ENCODE peak calls at places on chromosome 20, in four cellular contexts. N is SK-N-SH, R is GM23248, J is GM23338. D is an unnamed sample. For H3K9me2, the result is how much of the 10 kb centered on the place peaks cover.

GRCh38 chr20:14712302-14712739 is 374.9 kb upstream of the FLRT3 start:
- DNase-seq in N (no peak), J (peak), R (peak), D (peak)

GRCh38 chr20:42598586-42598985 is 591.1 kb downstream of the PTPRT start:
- DNase-seq in J (no peak), R (no peak), N (no peak), D (no peak)

GRCh38 chr20:38198238-38198861 is 33.3 kb upstream of the TGM2 start:
- DNase-seq in J (no peak), N (no peak), R (peak), D (no peak)

GRCh38 chr20:54026300-54027064 is 43.9 kb downstream of the BCAS1 start:
- DNase-seq in N (no peak), J (no peak), R (no peak), D (no peak)

GRCh38 chr20:53664121-53664520 is 70.5 kb upstream of the ZNF217 start:
- DNase-seq in N (no peak), J (no peak), R (peak), D (no peak)

GRCh38 chr20:64232794-64233193 is 22.8 kb upstream of the PCMTD2 start:
- DNase-seq in J (no peak), R (peak), N (no peak), D (no peak)

GRCh38 chr20:18943542-18943941 is 130.0 kb downstream of the SCP2D1 start:
- DNase-seq in N (no peak), R (no peak), J (no peak), D (no peak)

GRCh38 chr20:38290829-38291581 is 13.0 kb upstream of the BPI start:
- DNase-seq in N (peak), J (peak), R (peak), D (peak)

GRCh38 chr20:32574296-32575226 is 10.6 kb downstream of the NOL4L start:
- DNase-seq in N (no peak), R (peak), J (peak), D (peak)

GRCh38 chr20:90651-91050 is 3.2 kb downstream of the DEFB125 start:
- DNase-seq in N (no peak), R (peak), J (no peak), D (no peak)

GRCh38 chr20:2703716-2704475 is 11.3 kb downstream of the EBF4 start:
- DNase-seq in J (no peak), N (no peak), R (no peak), D (no peak)

GRCh38 chr20:2364014-2364413 is 16.7 kb upstream of the TGM6 start:
- DNase-seq in J (no peak), R (peak), N (no peak), D (no peak)

GRCh38 chr20:48017504-48017903 is 232.2 kb upstream of the SULF2 start:
- DNase-seq in J (no peak), R (peak), N (no peak), D (no peak)

GRCh38 chr20:60138263-60139127 is 180.3 kb downstream of the CDH26 start:
- DNase-seq in N (no peak), R (peak), J (no peak), D (no peak)

GRCh38 chr20:21147593-21147992 is 21.7 kb downstream of the KIZ start:
- DNase-seq in N (no peak), J (no peak), R (peak), D (no peak)

GRCh38 chr20:50242178-50242514 is 51.5 kb downstream of the CEBPB start:
- DNase-seq in R (no peak), N (no peak), J (no peak), D (no peak)
- H3K9me2 ChIP-seq in R (under half), N (under half), J (under half), D (under half)

GRCh38 chr20:8246153-8246552 is 114.1 kb downstream of the PLCB1 start:
- DNase-seq in J (peak), R (no peak), N (no peak), D (no peak)
- H3K9me2 ChIP-seq in J (under half), R (under half), N (under half), D (under half)

DNA sequence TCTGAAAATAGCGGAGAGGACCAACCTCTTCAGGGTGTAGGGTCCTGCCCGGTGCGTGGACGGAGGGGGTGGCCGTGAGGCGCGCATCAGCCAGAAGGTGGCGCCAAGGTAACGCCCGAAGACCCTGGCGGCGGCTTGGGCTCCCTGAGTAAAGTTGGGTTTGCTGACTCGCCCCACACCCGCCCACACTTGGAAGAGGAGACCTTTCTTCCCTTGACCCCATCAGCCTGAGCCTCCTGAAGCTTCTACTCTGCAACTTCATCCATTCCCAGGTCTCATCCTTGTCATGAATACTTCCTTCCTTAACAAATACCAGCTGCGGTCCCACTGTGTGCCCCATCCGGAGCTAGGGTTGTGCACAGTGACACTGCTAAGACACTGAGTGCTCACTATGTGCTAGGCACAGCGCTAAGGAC is 14.6 kb downstream of the CD40 start:
- DNase-seq in J (peak), N (peak), R (peak), D (peak)
- H3K9me2 ChIP-seq in J (under half), N (under half), R (under half), D (under half)

DNA sequence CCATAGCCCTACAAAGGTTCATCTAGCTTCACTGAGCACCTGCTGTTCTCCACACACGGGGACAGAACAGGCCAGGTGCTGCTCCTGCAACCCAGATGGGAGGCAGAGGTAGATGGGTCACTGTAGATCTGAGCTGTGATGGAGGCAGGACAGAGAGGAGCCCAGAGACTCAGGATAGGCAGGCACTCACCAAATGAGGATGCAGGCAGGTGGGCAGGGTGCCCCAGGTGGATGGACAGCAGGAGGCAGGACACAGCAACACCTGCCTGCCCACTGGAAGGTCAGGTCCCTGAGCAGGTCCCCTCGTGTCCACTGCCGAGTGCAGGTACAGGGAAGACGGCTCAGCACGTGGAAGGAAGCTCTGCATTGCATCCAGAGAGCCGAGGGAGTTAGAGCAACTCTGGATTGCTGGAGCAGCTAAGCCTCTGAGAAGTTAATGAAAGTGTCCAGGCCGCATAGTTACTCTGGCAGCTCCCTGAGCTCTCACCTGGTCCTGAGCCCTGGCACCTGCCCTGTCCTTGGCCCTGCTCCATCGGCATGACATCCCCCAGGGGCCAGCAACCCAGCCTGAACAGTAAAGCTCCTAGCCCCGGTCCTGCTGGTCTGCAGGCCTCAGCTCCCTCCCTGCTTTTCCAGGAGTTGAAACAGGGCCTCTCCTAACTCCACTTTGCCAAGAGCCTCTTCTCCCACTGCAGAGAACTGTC is 4.9 kb upstream of the YTHDF1 start:
- DNase-seq in R (no peak), N (no peak), J (no peak), D (no peak)
- H3K9me2 ChIP-seq in R (under half), N (under half), J (under half), D (under half)

GRCh38 chr20:17875106-17875980 is 93.3 kb downstream of the SNX5 start:
- DNase-seq in R (peak), J (no peak), N (no peak), D (peak)
- H3K9me2 ChIP-seq in R (under half), J (under half), N (under half), D (under half)

DNA sequence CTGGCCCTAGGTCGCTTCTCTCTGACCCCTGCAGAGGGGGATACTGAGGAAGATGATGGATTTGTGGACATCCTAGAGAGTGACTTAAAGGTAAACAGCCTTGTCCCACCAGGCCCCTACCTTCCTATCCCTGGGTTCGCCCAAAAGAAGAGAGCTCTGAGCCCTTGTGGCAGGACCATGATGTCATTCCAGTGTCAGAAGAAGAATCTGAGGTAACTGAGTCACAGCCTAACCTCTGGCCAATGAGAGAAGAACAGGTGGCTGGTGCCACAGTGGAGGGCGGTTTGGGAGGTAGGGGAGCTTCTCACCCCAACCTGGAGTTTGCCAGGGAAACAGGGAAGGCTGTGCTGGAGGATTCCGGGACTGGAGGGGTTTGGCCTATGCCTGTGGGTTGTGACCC is 5.2 kb downstream of the CDC25B start:
- DNase-seq in J (no peak), R (no peak), N (no peak), D (no peak)
- H3K9me2 ChIP-seq in J (under half), R (under half), N (under half), D (under half)

DNA sequence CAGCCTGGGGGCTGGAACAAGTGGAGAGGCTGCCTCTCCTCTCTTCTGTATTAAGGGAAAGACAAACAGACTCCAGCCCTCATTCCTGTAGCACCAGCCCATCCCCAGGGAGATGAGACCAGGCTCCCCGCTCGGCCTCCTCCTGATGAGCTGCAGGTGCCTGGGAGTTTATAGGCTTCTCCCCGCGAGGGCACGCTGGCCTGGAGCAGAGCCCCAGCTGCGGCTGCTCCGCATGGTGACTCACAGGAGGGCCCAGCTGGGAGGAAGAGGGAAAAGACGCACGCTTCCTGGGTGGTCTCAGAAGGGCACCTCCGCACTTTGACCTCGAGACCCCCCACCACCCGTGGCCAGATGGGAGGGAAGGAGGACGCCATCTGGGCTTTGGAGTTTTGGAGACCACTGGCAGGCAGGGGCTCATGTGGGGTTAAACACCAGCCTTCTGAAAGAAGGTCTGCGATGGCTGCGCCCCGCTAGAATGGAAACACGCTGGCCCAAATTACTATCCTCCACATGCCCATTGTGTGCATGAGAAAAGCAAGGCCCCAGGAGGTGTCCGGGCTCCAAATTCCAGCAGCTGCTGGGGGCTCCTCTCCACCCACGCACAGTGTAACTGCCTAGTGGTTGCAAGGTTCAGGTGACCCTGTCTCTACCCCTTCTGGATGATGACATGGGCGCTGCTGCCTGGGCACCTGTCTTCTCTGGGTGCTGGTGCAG is 67.9 kb downstream of the BMP7 start:
- DNase-seq in J (peak), R (no peak), N (no peak), D (no peak)
- H3K9me2 ChIP-seq in J (under half), R (under half), N (under half), D (under half)

GRCh38 chr20:33662172-33662571 is at the start of gene C20orf144:
- DNase-seq in J (no peak), N (no peak), R (no peak), D (no peak)

GRCh38 chr20:33664762-33665144 is 2.0 kb upstream of the ACTL10 start:
- DNase-seq in N (peak), J (no peak), R (peak), D (no peak)

GRCh38 chr20:33660685-33661058 is 1.5 kb upstream of the C20orf144 start:
- DNase-seq in J (no peak), R (no peak), N (no peak), D (no peak)

GRCh38 chr20:33664085-33664761 is 2.1 kb downstream of the C20orf144 start:
- DNase-seq in N (peak), J (peak), R (peak), D (no peak)

GRCh38 chr20:33663161-33664084 is 1.3 kb downstream of the C20orf144 start:
- DNase-seq in N (peak), R (peak), J (peak), D (peak)
- H3K9me2 ChIP-seq in N (under half), R (under half), J (under half), D (under half)